ENCODE peak calls at places on chromosomes 5 and 9, in six cellular contexts. One of them, this sample, is unnamed.

GRCh38 chr9:97470076-97470475 is 31.4 kb upstream of the TMOD1 start:
- DNase-seq in H9: peak
- DNase-seq in trophoblast cell: no peak
- DNase-seq in IMR-90: no peak
- DNase-seq in H1: peak
- DNase-seq in mesenchymal stem cell: no peak
- DNase-seq in this sample: no peak

GRCh38 chr5:53262348-53262970 is 152.9 kb upstream of the MOCS2 start:
- DNase-seq in H9: no peak
- DNase-seq in trophoblast cell: no peak
- DNase-seq in IMR-90: peak
- DNase-seq in H1: no peak
- DNase-seq in mesenchymal stem cell: peak
- DNase-seq in this sample: no peak

GRCh38 chr5:136001531-136001930 is 27.3 kb upstream of the TGFBI start:
- DNase-seq in H9: no peak
- DNase-seq in trophoblast cell: no peak
- DNase-seq in IMR-90: peak
- DNase-seq in H1: no peak
- DNase-seq in mesenchymal stem cell: no peak
- DNase-seq in this sample: no peak

GRCh38 chr5:33774323-33774722 is 117.5 kb downstream of the ADAMTS12 start:
- DNase-seq in H9: no peak
- DNase-seq in trophoblast cell: no peak
- DNase-seq in IMR-90: no peak
- DNase-seq in H1: no peak
- DNase-seq in mesenchymal stem cell: no peak
- DNase-seq in this sample: no peak

GRCh38 chr5:121296357-121296756 is 555.3 kb upstream of the FTMT start:
- DNase-seq in H9: no peak
- DNase-seq in trophoblast cell: no peak
- DNase-seq in IMR-90: no peak
- DNase-seq in H1: no peak
- DNase-seq in mesenchymal stem cell: no peak
- DNase-seq in this sample: no peak

GRCh38 chr5:111676496-111676895 is 80.5 kb downstream of the NREP start:
- DNase-seq in H9: no peak
- DNase-seq in trophoblast cell: no peak
- DNase-seq in IMR-90: peak
- DNase-seq in H1: no peak
- DNase-seq in mesenchymal stem cell: no peak
- DNase-seq in this sample: no peak

GRCh38 chr5:3035452-3035851 is 284.0 kb upstream of the IRX2 start:
- DNase-seq in H9: no peak
- DNase-seq in trophoblast cell: no peak
- DNase-seq in IMR-90: no peak
- DNase-seq in H1: no peak
- DNase-seq in mesenchymal stem cell: no peak
- DNase-seq in this sample: no peak

GRCh38 chr5:1122511-1123284 is 10.8 kb upstream of the SLC12A7 start:
- DNase-seq in H9: no peak
- DNase-seq in trophoblast cell: no peak
- DNase-seq in IMR-90: no peak
- DNase-seq in H1: no peak
- DNase-seq in mesenchymal stem cell: no peak
- DNase-seq in this sample: no peak

GRCh38 chr5:119072496-119072895 is 1.6 kb downstream of the DMXL1 start:
- DNase-seq in H9: no peak
- DNase-seq in trophoblast cell: no peak
- DNase-seq in IMR-90: no peak
- DNase-seq in H1: no peak
- DNase-seq in mesenchymal stem cell: no peak
- DNase-seq in this sample: no peak

GRCh38 chr5:153490124-153491085 is at the start of gene GRIA1:
- DNase-seq in H9: peak
- DNase-seq in trophoblast cell: no peak
- DNase-seq in IMR-90: peak
- DNase-seq in H1: peak
- DNase-seq in mesenchymal stem cell: peak
- DNase-seq in this sample: peak

GRCh38 chr9:130973686-130974281 is 34.7 kb upstream of the FIBCD1 start:
- DNase-seq in H9: peak
- DNase-seq in trophoblast cell: no peak
- DNase-seq in IMR-90: no peak
- DNase-seq in H1: no peak
- DNase-seq in mesenchymal stem cell: no peak
- DNase-seq in this sample: no peak

GRCh38 chr5:4373051-4373450 is 767.1 kb upstream of the ADAMTS16 start:
- DNase-seq in H9: no peak
- DNase-seq in trophoblast cell: no peak
- DNase-seq in IMR-90: no peak
- DNase-seq in H1: no peak
- DNase-seq in mesenchymal stem cell: no peak
- DNase-seq in this sample: no peak

GRCh38 chr5:90855296-90855990 is 296.8 kb downstream of the ADGRV1 start:
- DNase-seq in H9: no peak
- DNase-seq in trophoblast cell: no peak
- DNase-seq in IMR-90: no peak
- DNase-seq in H1: no peak
- DNase-seq in mesenchymal stem cell: no peak
- DNase-seq in this sample: no peak

GRCh38 chr9:111036068-111036789 is 2.0 kb downstream of the LPAR1 start:
- DNase-seq in H9: peak
- DNase-seq in trophoblast cell: no peak
- DNase-seq in IMR-90: peak
- DNase-seq in H1: peak
- DNase-seq in mesenchymal stem cell: peak
- DNase-seq in this sample: peak

GRCh38 chr5:141882594-141883183 is 4.5 kb upstream of the PCDH1 start:
- DNase-seq in H9: peak
- DNase-seq in trophoblast cell: no peak
- DNase-seq in IMR-90: no peak
- DNase-seq in H1: peak
- DNase-seq in mesenchymal stem cell: no peak
- DNase-seq in this sample: no peak

GRCh38 chr5:55021465-55021864 is 2.6 kb upstream of the GZMK start:
- DNase-seq in H9: no peak
- DNase-seq in trophoblast cell: no peak
- DNase-seq in IMR-90: no peak
- DNase-seq in H1: no peak
- DNase-seq in mesenchymal stem cell: no peak
- DNase-seq in this sample: no peak

DNA sequence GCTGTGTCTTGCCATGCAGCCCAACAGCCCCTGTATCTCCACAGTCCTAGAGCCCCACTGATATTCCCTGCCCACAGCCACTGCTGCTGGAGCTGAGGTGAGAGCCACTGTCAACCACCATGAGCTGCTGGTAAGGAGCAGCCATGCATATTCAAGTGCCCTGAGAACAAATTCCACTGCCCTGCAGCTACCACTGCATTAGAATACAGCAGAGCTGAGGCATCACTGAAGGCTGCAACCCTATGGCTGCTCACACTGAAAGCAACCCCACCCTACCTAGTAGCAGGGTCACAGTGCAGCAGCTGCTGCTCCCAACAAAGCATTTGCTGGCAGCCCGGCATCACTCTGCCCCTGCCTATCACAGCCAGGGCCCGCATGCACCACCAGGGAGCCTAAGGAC is 68.6 kb downstream of the SKIC3 start:
- DNase-seq in H9: peak
- DNase-seq in trophoblast cell: peak
- DNase-seq in IMR-90: no peak
- DNase-seq in H1: no peak
- DNase-seq in mesenchymal stem cell: no peak
- DNase-seq in this sample: no peak
- H2AFZ ChIP-seq in H9: no peak
- H2AFZ ChIP-seq in trophoblast cell: no peak
- H2AFZ ChIP-seq in IMR-90: no peak
- H2AFZ ChIP-seq in H1: no peak
- H2AFZ ChIP-seq in mesenchymal stem cell: no peak
- H2AFZ ChIP-seq in this sample: no peak

DNA sequence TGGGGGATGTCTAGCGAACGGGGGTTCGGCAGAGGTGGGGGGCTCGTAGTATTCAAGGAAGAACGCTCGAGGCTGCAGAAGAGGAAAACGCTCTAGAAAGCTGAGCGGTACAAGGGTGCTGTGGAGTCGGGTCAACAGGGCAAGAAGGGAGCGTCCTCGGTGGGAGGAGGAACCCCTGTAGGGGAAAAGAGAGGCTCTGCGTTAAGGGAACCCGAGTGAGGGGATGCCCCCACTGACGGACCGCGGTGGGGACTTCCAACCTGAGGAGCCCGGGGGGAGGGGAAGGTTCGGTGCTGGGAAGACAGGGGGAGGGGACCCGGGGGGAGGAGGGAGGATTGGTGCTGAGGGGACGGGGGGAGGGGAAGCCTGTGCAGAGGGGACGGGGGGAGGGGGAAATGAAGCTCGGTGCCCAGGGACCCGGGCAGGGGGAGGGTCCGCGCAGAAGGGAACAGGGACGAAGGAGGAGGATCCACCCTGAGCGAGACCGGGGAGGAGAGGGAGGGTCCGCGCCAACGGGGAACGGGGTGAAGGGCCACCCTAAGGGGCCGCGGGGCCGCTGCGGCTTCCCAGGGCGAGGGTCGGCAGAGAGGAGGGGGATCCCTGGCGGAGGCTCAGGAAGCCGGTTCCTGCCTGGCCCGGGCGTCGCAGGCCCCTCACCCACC is 621 bp downstream of the NR6A1 start:
- DNase-seq in H9: no peak
- DNase-seq in trophoblast cell: no peak
- DNase-seq in IMR-90: no peak
- DNase-seq in H1: no peak
- DNase-seq in mesenchymal stem cell: no peak
- DNase-seq in this sample: no peak
- H3K18ac ChIP-seq in H9: no peak
- H3K18ac ChIP-seq in trophoblast cell: peak
- H3K18ac ChIP-seq in IMR-90: no peak
- H3K18ac ChIP-seq in H1: peak
- H3K18ac ChIP-seq in mesenchymal stem cell: peak
- H3K18ac ChIP-seq in this sample: peak

GRCh38 chr9:5846080-5846479 is 13.2 kb upstream of the ERMP1 start:
- DNase-seq in H9: no peak
- DNase-seq in trophoblast cell: no peak
- DNase-seq in IMR-90: no peak
- DNase-seq in H1: no peak
- DNase-seq in mesenchymal stem cell: no peak
- DNase-seq in this sample: no peak
- H2AFZ ChIP-seq in H9: no peak
- H2AFZ ChIP-seq in trophoblast cell: no peak
- H2AFZ ChIP-seq in IMR-90: no peak
- H2AFZ ChIP-seq in H1: no peak
- H2AFZ ChIP-seq in mesenchymal stem cell: no peak
- H2AFZ ChIP-seq in this sample: no peak

GRCh38 chr5:143204474-143205246 is 198.8 kb downstream of the NR3C1 start:
- DNase-seq in H9: no peak
- DNase-seq in trophoblast cell: no peak
- DNase-seq in IMR-90: no peak
- DNase-seq in H1: no peak
- DNase-seq in mesenchymal stem cell: no peak
- DNase-seq in this sample: no peak
- H3K18ac ChIP-seq in H9: no peak
- H3K18ac ChIP-seq in trophoblast cell: no peak
- H3K18ac ChIP-seq in IMR-90: peak
- H3K18ac ChIP-seq in H1: no peak
- H3K18ac ChIP-seq in mesenchymal stem cell: no peak
- H3K18ac ChIP-seq in this sample: no peak

GRCh38 chr5:156380846-156381245 is 53.9 kb downstream of the SGCD start:
- DNase-seq in H9: no peak
- DNase-seq in trophoblast cell: peak
- DNase-seq in IMR-90: peak
- DNase-seq in H1: no peak
- DNase-seq in mesenchymal stem cell: peak
- DNase-seq in this sample: no peak
- H2AFZ ChIP-seq in H9: no peak
- H2AFZ ChIP-seq in trophoblast cell: no peak
- H2AFZ ChIP-seq in IMR-90: no peak
- H2AFZ ChIP-seq in H1: no peak
- H2AFZ ChIP-seq in mesenchymal stem cell: no peak
- H2AFZ ChIP-seq in this sample: no peak

GRCh38 chr5:173626501-173626812 is 10.0 kb upstream of the BOD1 start:
- DNase-seq in H9: no peak
- DNase-seq in trophoblast cell: no peak
- DNase-seq in IMR-90: no peak
- DNase-seq in H1: no peak
- DNase-seq in mesenchymal stem cell: no peak
- DNase-seq in this sample: no peak

GRCh38 chr5:173627271-173627670 is 10.8 kb upstream of the BOD1 start:
- DNase-seq in H9: no peak
- DNase-seq in trophoblast cell: no peak
- DNase-seq in IMR-90: no peak
- DNase-seq in H1: no peak
- DNase-seq in mesenchymal stem cell: no peak
- DNase-seq in this sample: no peak

GRCh38 chr5:173628501-173628900 is 12.1 kb upstream of the BOD1 start:
- DNase-seq in H9: no peak
- DNase-seq in trophoblast cell: no peak
- DNase-seq in IMR-90: no peak
- DNase-seq in H1: no peak
- DNase-seq in mesenchymal stem cell: no peak
- DNase-seq in this sample: no peak

GRCh38 chr5:173629628-173630027 is 13.2 kb upstream of the BOD1 start:
- DNase-seq in H9: peak
- DNase-seq in trophoblast cell: no peak
- DNase-seq in IMR-90: no peak
- DNase-seq in H1: peak
- DNase-seq in mesenchymal stem cell: no peak
- DNase-seq in this sample: no peak

DNA sequence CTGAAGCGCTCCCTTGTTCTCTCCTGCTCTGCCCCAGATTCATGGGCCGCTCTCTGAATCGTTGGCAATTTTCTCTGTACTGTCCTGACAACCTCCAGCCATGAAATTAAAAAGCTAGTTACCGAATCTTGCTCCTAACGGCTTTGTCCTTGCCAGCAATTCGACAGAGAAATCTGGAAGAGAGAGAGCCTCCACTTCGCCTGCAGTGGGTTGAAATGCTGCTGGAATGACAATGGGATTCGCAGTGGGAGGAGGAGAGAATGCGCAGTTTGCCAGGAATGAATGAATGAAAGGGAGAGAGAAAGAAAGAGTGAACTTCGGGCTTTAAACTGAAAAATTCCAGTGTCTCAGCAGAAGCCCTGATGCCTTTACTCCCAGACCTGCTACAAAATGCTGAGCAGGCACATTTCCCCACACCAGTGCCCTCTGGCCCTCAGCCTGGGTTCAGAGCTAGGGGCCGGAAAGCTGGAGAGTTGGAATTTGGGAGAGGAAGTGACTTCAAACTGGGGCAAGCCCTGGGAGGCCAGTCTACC is 11.5 kb upstream of the BOD1 start:
- DNase-seq in H9: peak
- DNase-seq in trophoblast cell: no peak
- DNase-seq in IMR-90: no peak
- DNase-seq in H1: peak
- DNase-seq in mesenchymal stem cell: no peak
- DNase-seq in this sample: no peak
- H3K18ac ChIP-seq in H9: peak
- H3K18ac ChIP-seq in trophoblast cell: no peak
- H3K18ac ChIP-seq in IMR-90: no peak
- H3K18ac ChIP-seq in H1: peak
- H3K18ac ChIP-seq in mesenchymal stem cell: no peak
- H3K18ac ChIP-seq in this sample: peak

GRCh38 chr9:8492679-8493078 is 693.1 kb upstream of the DMAC1 start:
- DNase-seq in H9: no peak
- DNase-seq in trophoblast cell: peak
- DNase-seq in IMR-90: no peak
- DNase-seq in H1: no peak
- DNase-seq in mesenchymal stem cell: no peak
- DNase-seq in this sample: no peak
- H2AFZ ChIP-seq in H9: no peak
- H2AFZ ChIP-seq in trophoblast cell: no peak
- H2AFZ ChIP-seq in IMR-90: no peak
- H2AFZ ChIP-seq in H1: no peak
- H2AFZ ChIP-seq in mesenchymal stem cell: no peak
- H2AFZ ChIP-seq in this sample: no peak

GRCh38 chr5:178182158-178182876 is 4.9 kb downstream of the GMCL2 start:
- DNase-seq in H9: peak
- DNase-seq in trophoblast cell: no peak
- DNase-seq in IMR-90: no peak
- DNase-seq in H1: no peak
- DNase-seq in mesenchymal stem cell: no peak
- DNase-seq in this sample: no peak
- H3K18ac ChIP-seq in H9: no peak
- H3K18ac ChIP-seq in trophoblast cell: no peak
- H3K18ac ChIP-seq in IMR-90: no peak
- H3K18ac ChIP-seq in H1: peak
- H3K18ac ChIP-seq in mesenchymal stem cell: no peak
- H3K18ac ChIP-seq in this sample: no peak